ENCODE peak calls at places on chromosomes 1 and 21, in nine cellular contexts. Z is ascending aorta; U is RPMI7951; E is T-helper 9 cell; S is AG09309; M is A172; L is ovary; T is AG08396; G is stimulated activated CD4-positive, alpha-beta T cell treated with anti-CD3 and anti-CD28 coated beads, TNF-alpha, amount 100 ng/mL, for 48 hours. X is an unnamed sample.

GRCh38 chr1:159000627-159001026 is 9.1 kb upstream of the IFI16 start:
- DNase-seq in S (peak), M (peak), E (no peak), U (peak), L (peak), G (no peak), Z (peak), T (peak), X (no peak)

GRCh38 chr1:198681831-198682756 is 43.3 kb downstream of the PTPRC start:
- DNase-seq in S (peak), U (peak), T (peak), E (peak), M (peak), Z (no peak), G (peak), L (peak), X (peak)

GRCh38 chr1:244839656-244840055 is 4.2 kb downstream of the COX20 start:
- DNase-seq in G (no peak), E (no peak), S (no peak), L (no peak), T (no peak), Z (no peak), M (no peak), U (peak), X (no peak)

GRCh38 chr1:206851611-206852010 is 13.8 kb upstream of the IL20 start:
- DNase-seq in Z (no peak), L (no peak), G (no peak), E (no peak), U (peak), T (no peak), M (no peak), S (peak), X (no peak)

GRCh38 chr1:80441664-80442063 is 1359.1 kb upstream of the ADGRL2 start:
- DNase-seq in G (no peak), M (no peak), Z (no peak), U (no peak), T (no peak), S (no peak), L (no peak), E (no peak), X (no peak)

GRCh38 chr1:160096491-160097116 is 1.8 kb downstream of the IGSF8 start:
- DNase-seq in T (peak), Z (peak), G (no peak), E (no peak), S (no peak), L (no peak), M (no peak), U (peak), X (no peak)

GRCh38 chr1:3465935-3466321 is 11.5 kb downstream of the ARHGEF16 start:
- DNase-seq in T (no peak), Z (no peak), U (no peak), S (no peak), L (no peak), G (no peak), M (no peak), E (no peak), X (no peak)

GRCh38 chr1:3145489-3146325 is 76.7 kb downstream of the PRDM16 start:
- DNase-seq in S (no peak), E (no peak), L (no peak), T (peak), Z (no peak), M (no peak), G (no peak), U (no peak), X (no peak)

GRCh38 chr1:191306916-191307315 is 829.3 kb upstream of the BRINP3 start:
- DNase-seq in E (no peak), Z (no peak), M (no peak), U (no peak), T (no peak), S (no peak), G (no peak), L (no peak), X (no peak)

GRCh38 chr1:99170516-99170915 is 93.8 kb upstream of the PLPPR4 start:
- DNase-seq in M (peak), T (peak), S (no peak), Z (no peak), G (no peak), E (no peak), L (no peak), U (peak), X (no peak)

GRCh38 chr1:27144920-27145661 is 9.8 kb downstream of the SLC9A1 start:
- DNase-seq in M (no peak), E (no peak), T (peak), Z (no peak), G (no peak), S (peak), L (no peak), U (peak), X (no peak)

GRCh38 chr1:225424562-225425210 is 3.2 kb downstream of the LBR start:
- DNase-seq in U (peak), G (no peak), T (peak), Z (no peak), E (no peak), S (no peak), M (peak), L (no peak), X (no peak)

GRCh38 chr1:94926365-94926914 is 470 bp downstream of the CNN3 start:
- DNase-seq in L (peak), E (peak), U (peak), G (no peak), M (peak), S (no peak), Z (no peak), T (peak), X (peak)

GRCh38 chr1:179440971-179441370 is 75.2 kb downstream of the AXDND1 start:
- DNase-seq in Z (no peak), U (no peak), E (no peak), L (no peak), S (no peak), T (no peak), M (no peak), G (no peak), X (no peak)

GRCh38 chr21:29812947-29813346 is 126.8 kb downstream of the GRIK1 start:
- DNase-seq in M (no peak), Z (no peak), G (no peak), T (no peak), S (no peak), U (no peak), E (no peak), L (no peak), X (no peak)

GRCh38 chr1:16075337-16076002 is 2.0 kb upstream of the FAM131C start:
- DNase-seq in S (peak), G (no peak), T (peak), M (peak), E (no peak), L (peak), Z (peak), U (peak), X (no peak)

GRCh38 chr1:180558664-180559063 is at the start of gene OVAAL:
- DNase-seq in Z (no peak), T (no peak), U (no peak), S (no peak), E (no peak), M (no peak), L (no peak), G (no peak), X (no peak)

GRCh38 chr1:174923820-174924219 is 75.9 kb upstream of the CACYBP start:
- DNase-seq in U (no peak), M (no peak), T (no peak), G (no peak), Z (no peak), S (no peak), E (no peak), L (no peak), X (no peak)

GRCh38 chr1:207497951-207498350 is 2.0 kb downstream of the CR1 start:
- DNase-seq in E (no peak), U (no peak), G (no peak), L (no peak), Z (no peak), T (no peak), S (no peak), M (no peak), X (no peak)

GRCh38 chr1:3774503-3775247 is 2.1 kb downstream of the SMIM1 start:
- DNase-seq in U (peak), L (no peak), Z (no peak), G (no peak), M (peak), E (no peak), S (no peak), T (peak), X (no peak)

GRCh38 chr1:111592389-111593361 is 26.9 kb upstream of the RAP1A start:
- DNase-seq in S (peak), L (peak), T (peak), U (peak), E (peak), M (peak), Z (peak), G (peak), X (peak)

GRCh38 chr1:151819951-151820623 is 11.5 kb downstream of the RORC start:
- DNase-seq in U (peak), Z (no peak), E (no peak), G (no peak), M (peak), S (no peak), T (no peak), L (no peak), X (no peak)

GRCh38 chr1:206663832-206664652 is 20.7 kb upstream of the MAPKAPK2 start:
- DNase-seq in G (peak), T (peak), L (peak), E (peak), U (peak), Z (no peak), M (peak), S (no peak), X (peak)

GRCh38 chr1:205128050-205128449 is 6.3 kb upstream of the RBBP5 start:
- DNase-seq in Z (no peak), M (no peak), S (no peak), L (no peak), U (no peak), T (no peak), E (no peak), G (no peak), X (no peak)